ENCODE peak calls at places on chromosomes 16 and 17, in nine cellular contexts. O is Calu3, M is AG04450, G is mucosa of descending colon, A is Panc1, Z is A549, R is neural progenitor cell, Y is RWPE1, D is cardiac muscle cell. I is an unnamed sample.

GRCh38 chr17:27496501-27496943 is 40.3 kb downstream of the KSR1 start:
- DNase-seq in Z (peak; percentile 53), Y (no peak), G (no peak), R (peak; percentile 69), M (no peak), D (no peak), A (no peak), O (peak; percentile 33), I (peak; percentile 56)

GRCh38 chr16:56841233-56841632 is 23.8 kb upstream of the SLC12A3 start:
- DNase-seq in A (no peak), O (no peak), G (no peak), M (no peak), Z (no peak), Y (no peak), D (no peak), R (no peak), I (no peak)

GRCh38 chr17:13940858-13941665 is 128.2 kb upstream of the COX10 start:
- DNase-seq in Z (peak; percentile 78), R (no peak), Y (peak; percentile 21), A (no peak), G (no peak), D (no peak), O (no peak), M (no peak), I (no peak)

GRCh38 chr17:27970587-27970986 is 71.9 kb upstream of the NLK start:
- DNase-seq in Z (no peak), D (no peak), O (no peak), Y (no peak), G (no peak), M (no peak), R (no peak), A (no peak), I (no peak)

GRCh38 chr17:46179375-46179999 is 13.7 kb downstream of the KANSL1 start:
- DNase-seq in O (no peak), G (no peak), A (no peak), Z (no peak), R (no peak), M (no peak), D (no peak), Y (no peak), I (no peak)

GRCh38 chr17:73694491-73694890 is 50.2 kb upstream of the SDK2 start:
- DNase-seq in G (no peak), D (no peak), Z (no peak), A (no peak), R (no peak), M (no peak), Y (no peak), O (no peak), I (no peak)

GRCh38 chr17:6413073-6413472 is 21.8 kb downstream of the AIPL1 start:
- DNase-seq in O (no peak), G (no peak), M (no peak), D (peak; percentile 56), Y (peak; percentile 73), A (peak; percentile 27), Z (peak; percentile 65), R (peak; percentile 66), I (no peak)

GRCh38 chr17:2705888-2706795 is 5.4 kb downstream of the CLUH start:
- DNase-seq in O (no peak), M (no peak), A (no peak), R (no peak), Y (no peak), Z (no peak), D (no peak), G (peak; percentile 49), I (no peak)

GRCh38 chr16:1331712-1332617 is 1.5 kb upstream of the BAIAP3 start:
- DNase-seq in R (peak; percentile 85), Z (peak; percentile 82), G (peak; percentile 86), M (no peak), O (peak; percentile 93), A (no peak), Y (peak; percentile 57), D (no peak), I (peak; percentile 54)

GRCh38 chr17:2435181-2435741 is 34.4 kb upstream of the MNT start:
- DNase-seq in O (no peak), Z (no peak), G (no peak), R (peak; percentile 58), A (no peak), M (no peak), D (peak; percentile 18), Y (no peak), I (no peak)

GRCh38 chr17:74840989-74841666 is 18.6 kb downstream of the GRIN2C start:
- DNase-seq in O (no peak), D (peak; percentile 52), M (no peak), Z (no peak), A (no peak), R (peak; percentile 51), Y (peak; percentile 27), G (no peak), I (no peak)

GRCh38 chr16:3458852-3459361 is 15.4 kb downstream of the NAA60 start:
- DNase-seq in Z (peak; percentile 56), G (no peak), D (peak; percentile 14), R (no peak), O (peak; percentile 46), Y (no peak), M (no peak), A (no peak), I (no peak)

GRCh38 chr17:676060-676745 is 38.4 kb downstream of the VPS53 start:
- DNase-seq in O (no peak), M (peak; percentile 67), A (no peak), Z (no peak), G (no peak), D (peak; percentile 25), R (no peak), Y (no peak), I (no peak)

GRCh38 chr16:49620868-49621239 is 235.1 kb downstream of the ZNF423 start:
- DNase-seq in A (no peak), R (no peak), Y (no peak), Z (no peak), G (no peak), D (no peak), O (no peak), M (no peak), I (no peak)

GRCh38 chr17:77140878-77141767 is at the start of gene SEC14L1:
- DNase-seq in Z (peak; percentile 48), Y (peak; percentile 19), G (peak; percentile 77), A (no peak), D (peak; percentile 51), M (no peak), O (peak; percentile 25), R (peak; percentile 79), I (peak; percentile 28)

GRCh38 chr17:77141846-77142449 is 1.2 kb downstream of the SEC14L1 start:
- DNase-seq in D (no peak), Y (peak; percentile 30), O (no peak), R (no peak), G (no peak), M (no peak), A (no peak), Z (no peak), I (no peak)

GRCh38 chr17:77142689-77143088 is 1.9 kb downstream of the SEC14L1 start:
- DNase-seq in Z (no peak), Y (no peak), M (no peak), R (no peak), A (no peak), G (no peak), D (no peak), O (no peak), I (no peak)

GRCh38 chr17:77143306-77143705 is 2.5 kb downstream of the SEC14L1 start:
- DNase-seq in G (no peak), M (no peak), O (no peak), Y (no peak), Z (no peak), D (no peak), A (no peak), R (no peak), I (no peak)

GRCh38 chr17:77140166-77140877 is 447 bp upstream of the SEC14L1 start:
- DNase-seq in A (peak; percentile 62), G (peak; percentile 99), O (peak; percentile 99), D (peak; percentile 99), R (peak; percentile 99), Y (peak; percentile 98), M (peak; percentile 96), Z (peak; percentile 99), I (peak; percentile 100)
- TF ChIP-seq CTCF in A (no peak), G (no peak), O (no peak), D (no peak), R (no peak), Y (no peak), M (no peak), Z (no peak), I (no peak)

GRCh38 chr16:4693296-4693955 is at the start of gene NUDT16L1:
- DNase-seq in Z (peak; percentile 92), Y (peak; percentile 97), D (peak; percentile 97), A (peak; percentile 67), M (peak; percentile 72), R (peak; percentile 99), O (peak; percentile 99), G (peak; percentile 98), I (peak; percentile 96)

GRCh38 chr16:4693956-4694663 is 748 bp downstream of the NUDT16L1 start:
- DNase-seq in D (peak; percentile 42), O (peak; percentile 42), G (peak; percentile 81), Z (no peak), M (peak; percentile 8), Y (peak; percentile 36), R (peak; percentile 37), A (no peak), I (no peak)

GRCh38 chr16:4695473-4696171 is 2.3 kb downstream of the NUDT16L1 start:
- DNase-seq in M (no peak), D (no peak), G (no peak), A (no peak), Z (no peak), Y (no peak), O (no peak), R (no peak), I (no peak)

GRCh38 chr16:4696172-4696904 is 3.0 kb downstream of the NUDT16L1 start:
- DNase-seq in A (no peak), Z (no peak), M (no peak), R (no peak), G (peak; percentile 64), D (no peak), Y (no peak), O (no peak), I (no peak)

GRCh38 chr16:4694664-4695451 is 1.5 kb downstream of the NUDT16L1 start:
- DNase-seq in O (no peak), M (no peak), Y (no peak), D (no peak), A (no peak), R (no peak), G (peak; percentile 62), Z (no peak), I (no peak)
- TF ChIP-seq CTCF in O (no peak), M (no peak), Y (no peak), D (no peak), A (no peak), R (no peak), G (no peak), Z (no peak), I (no peak)

GRCh38 chr16:8818499-8819270 is 21.0 kb downstream of the PMM2 start:
- DNase-seq in G (no peak), Y (no peak), M (no peak), O (no peak), A (no peak), D (no peak), Z (no peak), R (no peak), I (no peak)
- TF ChIP-seq CTCF in G (no peak), Y (no peak), M (no peak), O (no peak), A (no peak), D (no peak), Z (no peak), R (no peak), I (no peak)

DNA sequence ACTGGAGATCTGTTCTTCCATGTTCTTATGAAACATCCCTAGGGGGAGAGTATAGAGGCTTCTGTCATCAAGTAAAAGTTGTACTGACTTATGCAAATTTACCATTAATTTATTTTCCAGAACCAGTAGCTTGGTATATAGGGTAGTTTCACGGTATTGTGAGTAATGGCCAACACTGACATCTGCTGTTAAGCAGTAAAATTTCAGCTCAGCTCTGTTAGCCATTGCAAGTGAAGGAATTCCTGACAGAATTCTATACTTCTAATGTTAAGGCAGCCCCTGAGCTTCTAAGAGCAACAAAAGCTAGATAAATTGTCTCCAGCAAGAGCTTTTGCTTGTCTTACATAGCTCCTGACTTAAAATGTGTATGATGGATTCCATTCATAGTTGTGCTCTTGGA is 613.5 kb upstream of the C16orf82 start:
- DNase-seq in D (no peak), Y (no peak), R (no peak), G (no peak), A (no peak), Z (no peak), M (no peak), O (no peak), I (no peak)
- TF ChIP-seq CTCF in D (no peak), Y (no peak), R (peak; percentile 40), G (no peak), A (peak; percentile 25), Z (no peak), M (no peak), O (no peak), I (peak; percentile 29)

I was measured in progenitor cell of endocrine pancreas.